ENCODE peak calls at places on chromosomes 5 and 9, in four cellular contexts. S is fibroblast of the conjunctiva, W is anterior cingulate cortex, N is endodermal cell. H is an unnamed sample.

GRCh38 chr9:116269250-116269649 is 115.7 kb downstream of the PAPPA start:
- DNase-seq in S (no peak), W (no peak), N (no peak), H (no peak)

GRCh38 chr9:35035851-35036701 is 36.3 kb downstream of the VCP start:
- DNase-seq in S (peak), W (no peak), N (peak), H (no peak)

GRCh38 chr5:170307575-170308465 is 10.2 kb upstream of the LCP2 start:
- DNase-seq in N (no peak), W (no peak), S (peak), H (no peak)

GRCh38 chr5:77367733-77368132 is 124.4 kb downstream of the WDR41 start:
- DNase-seq in N (no peak), S (no peak), W (no peak), H (no peak)

GRCh38 chr5:43179836-43180235 is 12.2 kb upstream of the NIM1K start:
- DNase-seq in W (no peak), S (no peak), N (no peak), H (no peak)

GRCh38 chr9:136171009-136171800 is 33.7 kb downstream of the LHX3 start:
- DNase-seq in W (no peak), N (peak), S (no peak), H (no peak)

GRCh38 chr9:127077658-127077975 is 44.8 kb downstream of the ANGPTL2 start:
- DNase-seq in S (no peak), N (no peak), W (no peak), H (no peak)

GRCh38 chr9:133425049-133425632 is 3.0 kb downstream of the ADAMTS13 start:
- DNase-seq in W (no peak), N (peak), S (no peak), H (no peak)

GRCh38 chr9:93087971-93088655 is 7.9 kb upstream of the CARD19 start:
- DNase-seq in W (no peak), S (no peak), N (peak), H (no peak)

GRCh38 chr9:134730011-134730760 is 88.6 kb downstream of the COL5A1 start:
- DNase-seq in W (no peak), S (no peak), N (no peak), H (no peak)

GRCh38 chr9:115098226-115098965 is 19.6 kb downstream of the TNC start:
- DNase-seq in W (no peak), S (no peak), N (no peak), H (no peak)

GRCh38 chr5:83077662-83078261 is 415 bp downstream of the XRCC4 start:
- DNase-seq in W (no peak), S (no peak), N (peak), H (no peak)

GRCh38 chr9:33852216-33852826 is 35.4 kb downstream of the UBE2R2 start:
- DNase-seq in W (peak), N (peak), S (peak), H (no peak)

GRCh38 chr5:16558984-16559629 is 57.7 kb downstream of the RETREG1 start:
- DNase-seq in S (no peak), N (peak), W (no peak), H (no peak)

GRCh38 chr5:172412724-172413260 is 41.5 kb downstream of the SH3PXD2B start:
- DNase-seq in N (no peak), S (peak), W (peak), H (peak)

GRCh38 chr5:156042726-156043125 is 284.2 kb upstream of the SGCD start:
- DNase-seq in N (no peak), S (no peak), W (no peak), H (no peak)

GRCh38 chr5:74810915-74811314 is 43.9 kb downstream of the NSA2 start:
- DNase-seq in N (no peak), W (no peak), S (no peak), H (no peak)

GRCh38 chr5:1552469-1553255 is 28.9 kb upstream of the LPCAT1 start:
- DNase-seq in W (peak), S (no peak), N (no peak), H (no peak)

GRCh38 chr5:96157077-96157780 is 195.6 kb upstream of the ELL2 start:
- DNase-seq in S (no peak), N (no peak), W (no peak), H (no peak)

GRCh38 chr5:128009399-128009798 is 74.2 kb upstream of the SLC12A2 start:
- DNase-seq in W (no peak), N (peak), S (no peak), H (no peak)

GRCh38 chr5:86688414-86688813 is 70.7 kb downstream of the COX7C start:
- DNase-seq in S (no peak), W (no peak), N (no peak), H (no peak)

GRCh38 chr5:145681686-145682085 is 153.5 kb downstream of the PRELID2 start:
- DNase-seq in W (no peak), N (peak), S (peak), H (no peak)

GRCh38 chr9:75139201-75139600 is 50.9 kb downstream of the OSTF1 start:
- DNase-seq in S (no peak), W (no peak), N (no peak), H (no peak)

GRCh38 chr9:105722099-105722498 is 27.8 kb downstream of the TMEM38B start:
- DNase-seq in N (no peak), S (no peak), W (no peak), H (no peak)